ENCODE peak calls at places on chromosomes 12 and 14, in nine cellular contexts. I is uterus; G is choroid plexus epithelial cell; B is neural progenitor cell; E is upper lobe of right lung; S is mesenchymal stem cell; Z is heart left ventricle; V is CD8-positive, alpha-beta memory T cell; T is A549. N is an unnamed sample.

GRCh38 chr14:100573757-100574641 is 13.2 kb downstream of the BEGAIN start:
- DNase-seq in Z (no peak), I (no peak), B (no peak), T (no peak), V (no peak), E (no peak), S (no peak), G (no peak), N (no peak)

GRCh38 chr12:28568083-28568482 is 377.8 kb downstream of the CCDC91 start:
- DNase-seq in B (no peak), Z (no peak), G (peak; percentile 93), I (no peak), T (peak; percentile 30), V (no peak), S (peak; percentile 87), E (no peak), N (no peak)

GRCh38 chr14:101224356-101225115 is 321.0 kb upstream of the RTL1 start:
- DNase-seq in V (no peak), E (no peak), I (no peak), T (no peak), B (peak; percentile 59), S (no peak), Z (no peak), G (peak; percentile 39), N (peak; percentile 44)

GRCh38 chr14:94395900-94396574 is 7.6 kb upstream of the SERPINA1 start:
- DNase-seq in G (no peak), E (no peak), V (no peak), B (no peak), T (peak; percentile 17), Z (no peak), I (no peak), S (no peak), N (no peak)

GRCh38 chr12:1914116-1914911 is 4.1 kb downstream of the CACNA2D4 start:
- DNase-seq in I (no peak), B (no peak), Z (no peak), G (no peak), S (no peak), T (no peak), E (no peak), V (no peak), N (peak; percentile 44)

GRCh38 chr12:20248646-20249045 is 119.7 kb upstream of the PDE3A start:
- DNase-seq in S (no peak), Z (no peak), E (no peak), I (no peak), T (peak; percentile 13), G (no peak), B (peak; percentile 17), V (no peak), N (no peak)

GRCh38 chr12:120399531-120399930 is 30.6 kb upstream of the MSI1 start:
- DNase-seq in T (no peak), V (no peak), G (peak; percentile 85), E (no peak), Z (no peak), B (no peak), I (no peak), S (peak; percentile 89), N (no peak)

GRCh38 chr12:120534703-120535655 is 823 bp downstream of the RNF10 start:
- DNase-seq in V (peak; percentile 38), Z (peak; percentile 50), E (peak; percentile 77), S (peak; percentile 84), I (peak; percentile 28), T (peak; percentile 51), B (peak; percentile 78), G (peak; percentile 89), N (no peak)

GRCh38 chr12:62900686-62901272 is 34.2 kb downstream of the PPM1H start:
- DNase-seq in E (no peak), Z (no peak), S (no peak), T (no peak), V (no peak), B (no peak), G (no peak), I (no peak), N (no peak)

GRCh38 chr14:30283822-30284446 is 275.0 kb upstream of the G2E3 start:
- DNase-seq in S (peak; percentile 45), I (no peak), Z (no peak), B (peak; percentile 70), E (no peak), V (no peak), T (peak; percentile 50), G (peak; percentile 83), N (no peak)

GRCh38 chr12:74980510-74980909 is 229.1 kb downstream of the KCNC2 start:
- DNase-seq in V (no peak), G (no peak), I (no peak), B (no peak), Z (no peak), S (no peak), E (no peak), T (peak; percentile 38), N (no peak)

GRCh38 chr14:31895206-31895605 is 181.9 kb upstream of the ARHGAP5 start:
- DNase-seq in S (peak; percentile 76), V (no peak), E (no peak), G (peak; percentile 83), T (no peak), B (no peak), I (no peak), Z (no peak), N (no peak)

GRCh38 chr12:47964102-47964723 is 817 bp downstream of the TMEM106C start:
- DNase-seq in T (no peak), I (no peak), Z (no peak), E (no peak), S (no peak), V (no peak), G (peak; percentile 22), B (peak; percentile 45), N (peak; percentile 68)

GRCh38 chr12:132147423-132148367 is 3.4 kb downstream of the NOC4L start:
- DNase-seq in V (no peak), G (no peak), I (no peak), T (no peak), E (peak; percentile 63), B (no peak), S (no peak), Z (peak; percentile 22), N (no peak)

GRCh38 chr14:65164068-65164824 is 61.9 kb upstream of the MAX start:
- DNase-seq in Z (no peak), I (no peak), T (peak; percentile 56), V (no peak), E (no peak), G (peak; percentile 75), S (peak; percentile 58), B (peak; percentile 65), N (no peak)

GRCh38 chr12:24937553-24938244 is 11.2 kb downstream of the BCAT1 start:
- DNase-seq in S (no peak), Z (no peak), G (no peak), E (no peak), B (no peak), V (no peak), T (no peak), I (no peak), N (no peak)

GRCh38 chr14:28709571-28710305 is 56.8 kb upstream of the FOXG1 start:
- DNase-seq in G (no peak), I (no peak), E (no peak), V (no peak), T (no peak), B (peak; percentile 6), S (no peak), Z (no peak), N (no peak)

GRCh38 chr14:94123296-94123695 is 6.1 kb downstream of the IFI27L2 start:
- DNase-seq in B (no peak), I (no peak), Z (no peak), E (no peak), T (no peak), S (no peak), G (no peak), V (no peak), N (peak; percentile 9)

GRCh38 chr12:76558684-76559276 is 791 bp downstream of the OSBPL8 start:
- DNase-seq in E (peak; percentile 82), B (peak; percentile 64), Z (peak; percentile 65), V (peak; percentile 81), S (peak; percentile 58), G (peak; percentile 58), I (peak; percentile 27), T (peak; percentile 30), N (peak; percentile 64)

GRCh38 chr12:110555509-110556406 is 27.4 kb downstream of the PPTC7 start:
- DNase-seq in V (no peak), Z (no peak), T (no peak), G (peak; percentile 78), S (peak; percentile 80), I (no peak), E (no peak), B (no peak), N (no peak)
- H3K4me3 ChIP-seq in V (no peak overlapping the region), Z (no peak overlapping the region), T (no peak overlapping the region), G (no peak overlapping the region), S (no peak overlapping the region), I (no peak overlapping the region), E (no peak overlapping the region), B (no peak overlapping the region), N (no peak overlapping the region)

GRCh38 chr14:68558096-68558495 is 234.8 kb downstream of the ZFP36L1 start:
- DNase-seq in V (no peak), B (no peak), S (no peak), G (no peak), T (no peak), Z (no peak), E (no peak), I (no peak), N (no peak)
- H3K4me3 ChIP-seq in V (no peak overlapping the region), B (no peak overlapping the region), S (no peak overlapping the region), G (no peak overlapping the region), T (no peak overlapping the region), Z (no peak overlapping the region), E (no peak overlapping the region), I (no peak overlapping the region), N (no peak overlapping the region)

GRCh38 chr14:59274991-59275391 is 86.5 kb downstream of the DAAM1 start:
- DNase-seq in G (no peak), E (peak; percentile 67), I (no peak), Z (peak; percentile 36), B (peak; percentile 47), S (no peak), T (no peak), V (no peak), N (no peak)

GRCh38 chr14:59275668-59276067 is 87.2 kb downstream of the DAAM1 start:
- DNase-seq in G (peak; percentile 93), E (no peak), V (no peak), I (no peak), T (peak; percentile 53), S (peak; percentile 69), Z (no peak), B (no peak), N (no peak)

GRCh38 chr14:59271734-59272133 is 83.3 kb downstream of the DAAM1 start:
- DNase-seq in G (no peak), V (no peak), B (no peak), I (no peak), S (no peak), E (no peak), T (no peak), Z (no peak), N (no peak)

GRCh38 chr14:59273737-59274136 is 85.3 kb downstream of the DAAM1 start:
- DNase-seq in I (no peak), E (no peak), B (no peak), Z (no peak), S (no peak), T (no peak), V (no peak), G (no peak), N (no peak)

GRCh38 chr14:59272633-59273032 is 84.2 kb downstream of the DAAM1 start:
- DNase-seq in B (no peak), V (no peak), E (no peak), T (no peak), I (no peak), G (no peak), S (no peak), Z (no peak), N (no peak)
- H3K4me3 ChIP-seq in B (no peak overlapping the region), V (no peak overlapping the region), E (no peak overlapping the region), T (no peak overlapping the region), I (no peak overlapping the region), G (no peak overlapping the region), S (no peak overlapping the region), Z (no peak overlapping the region), N (no peak overlapping the region)

GRCh38 chr12:83199069-83199468 is 512.4 kb downstream of the TMTC2 start:
- DNase-seq in Z (no peak), I (no peak), T (no peak), B (peak; percentile 9), E (no peak), S (no peak), V (no peak), G (no peak), N (no peak)
- H3K4me3 ChIP-seq in Z (no peak overlapping the region), I (no peak overlapping the region), T (no peak overlapping the region), B (peak overlapping the region; percentile 23), E (no peak overlapping the region), S (no peak overlapping the region), V (no peak overlapping the region), G (no peak overlapping the region), N (no peak overlapping the region)